ENCODE peak calls at places on chromosome 16, in eight cellular contexts. H is fibroblast of the aortic adventitia, L is A549, P is heart left ventricle, Z is fibroblast of pulmonary artery, O is psoas muscle, X is cardiac fibroblast, T is foreskin fibroblast. S is an unnamed sample.

GRCh38 chr16:2976673-2977072 is 3.6 kb downstream of the PKMYT1 start:
- DNase-seq in X (no peak), P (no peak), O (no peak), H (no peak), Z (no peak), T (no peak), L (no peak), S (no peak)

GRCh38 chr16:16052916-16053315 is 103.5 kb downstream of the ABCC1 start:
- DNase-seq in X (no peak), T (no peak), P (no peak), L (no peak), H (no peak), Z (no peak), O (no peak), S (peak)

GRCh38 chr16:54066451-54067056 is 220.0 kb downstream of the IRX3 start:
- DNase-seq in O (no peak), Z (peak), L (no peak), P (no peak), T (no peak), X (no peak), H (no peak), S (no peak)

GRCh38 chr16:66553223-66553622 is 847 bp downstream of the CKLF start:
- DNase-seq in L (no peak), H (no peak), T (no peak), X (peak), Z (no peak), O (no peak), P (no peak), S (peak)

GRCh38 chr16:46897471-46897870 is 13.3 kb downstream of the GPT2 start:
- DNase-seq in H (no peak), T (no peak), L (no peak), P (no peak), X (no peak), Z (no peak), O (peak), S (no peak)

GRCh38 chr16:75248536-75249380 is 2.7 kb downstream of the BCAR1 start:
- DNase-seq in L (no peak), H (no peak), P (no peak), T (no peak), O (peak), X (no peak), Z (no peak), S (no peak)

GRCh38 chr16:48960830-48961229 is 320.8 kb downstream of the CBLN1 start:
- DNase-seq in T (no peak), Z (no peak), X (no peak), L (no peak), P (no peak), H (no peak), O (no peak), S (no peak)

GRCh38 chr16:67547423-67548264 is 14.7 kb upstream of the CTCF start:
- DNase-seq in H (no peak), P (no peak), L (no peak), T (no peak), Z (no peak), O (no peak), X (no peak), S (no peak)

GRCh38 chr16:23552171-23552570 is 5.0 kb downstream of the EARS2 start:
- DNase-seq in Z (no peak), O (no peak), T (no peak), L (no peak), H (no peak), P (no peak), X (no peak), S (no peak)

GRCh38 chr16:25996052-25996451 is 304.3 kb downstream of the HS3ST4 start:
- DNase-seq in H (no peak), P (no peak), T (no peak), L (no peak), Z (no peak), O (no peak), X (no peak), S (no peak)

GRCh38 chr16:70156207-70156978 is 17.2 kb upstream of the CLEC18C start:
- DNase-seq in H (no peak), P (no peak), X (no peak), T (no peak), L (peak), Z (no peak), O (no peak), S (no peak)

GRCh38 chr16:50989047-50989446 is 162.0 kb downstream of the SALL1 start:
- DNase-seq in X (no peak), T (no peak), Z (no peak), H (no peak), O (no peak), L (no peak), P (no peak), S (no peak)

GRCh38 chr16:50879873-50880695 is 138.2 kb downstream of the CYLD start:
- DNase-seq in Z (no peak), T (no peak), H (no peak), O (no peak), P (no peak), X (no peak), L (no peak), S (no peak)

GRCh38 chr16:53922067-53922804 is 218.3 kb downstream of the FTO start:
- DNase-seq in T (no peak), H (no peak), X (peak), L (no peak), Z (no peak), P (no peak), O (no peak), S (peak)

GRCh38 chr16:60640038-60640437 is 1396.2 kb downstream of the CDH8 start:
- DNase-seq in O (no peak), L (no peak), X (no peak), T (no peak), Z (no peak), P (no peak), H (no peak), S (no peak)

GRCh38 chr16:83769397-83770008 is 38.3 kb upstream of the HSBP1 start:
- DNase-seq in T (no peak), L (no peak), H (no peak), P (no peak), Z (no peak), X (no peak), O (no peak), S (no peak)

GRCh38 chr16:86995456-86995855 is 321.7 kb downstream of the C16orf95 start:
- DNase-seq in H (no peak), X (no peak), O (no peak), L (no peak), P (no peak), T (no peak), Z (no peak), S (peak)

GRCh38 chr16:15897834-15898254 is 9.4 kb upstream of the CEP20 start:
- DNase-seq in H (peak), Z (no peak), T (peak), P (no peak), L (no peak), X (no peak), O (no peak), S (peak)

GRCh38 chr16:2273484-2273883 is 5.6 kb upstream of the RNPS1 start:
- DNase-seq in H (no peak), Z (no peak), P (no peak), T (no peak), O (no peak), X (no peak), L (no peak), S (no peak)

GRCh38 chr16:69435977-69436729 is 11.7 kb downstream of the CYB5B start:
- DNase-seq in H (no peak), Z (no peak), P (no peak), T (no peak), O (no peak), L (no peak), X (no peak), S (no peak)

GRCh38 chr16:58039829-58040495 is 14.4 kb downstream of the MMP15 start:
- DNase-seq in T (no peak), X (no peak), P (no peak), H (no peak), L (no peak), O (no peak), Z (no peak), S (no peak)

GRCh38 chr16:75062944-75063444 is 53.6 kb downstream of the LDHD start:
- DNase-seq in L (no peak), T (no peak), O (no peak), H (no peak), Z (no peak), P (no peak), X (no peak), S (no peak)

GRCh38 chr16:9943121-9943520 is 239.1 kb downstream of the GRIN2A start:
- DNase-seq in X (no peak), L (no peak), T (no peak), Z (no peak), H (no peak), P (no peak), O (no peak), S (no peak)

GRCh38 chr16:70573451-70574121 is 50.0 kb downstream of the SF3B3 start:
- DNase-seq in T (peak), P (peak), Z (peak), O (no peak), L (no peak), H (peak), X (peak), S (peak)

GRCh38 chr16:80231888-80232287 is 308.9 kb upstream of the DYNLRB2 start:
- DNase-seq in P (no peak), L (no peak), Z (peak), X (peak), O (no peak), T (peak), H (peak), S (peak)

GRCh38 chr16:4616047-4616811 is 1.5 kb upstream of the UBALD1 start:
- DNase-seq in O (peak), X (peak), T (peak), P (peak), Z (peak), L (peak), H (peak), S (peak)
- TF ChIP-seq CTCF in O (peak), X (peak), T (peak), P (peak), Z (peak), L (peak), H (peak), S (peak)

DNA sequence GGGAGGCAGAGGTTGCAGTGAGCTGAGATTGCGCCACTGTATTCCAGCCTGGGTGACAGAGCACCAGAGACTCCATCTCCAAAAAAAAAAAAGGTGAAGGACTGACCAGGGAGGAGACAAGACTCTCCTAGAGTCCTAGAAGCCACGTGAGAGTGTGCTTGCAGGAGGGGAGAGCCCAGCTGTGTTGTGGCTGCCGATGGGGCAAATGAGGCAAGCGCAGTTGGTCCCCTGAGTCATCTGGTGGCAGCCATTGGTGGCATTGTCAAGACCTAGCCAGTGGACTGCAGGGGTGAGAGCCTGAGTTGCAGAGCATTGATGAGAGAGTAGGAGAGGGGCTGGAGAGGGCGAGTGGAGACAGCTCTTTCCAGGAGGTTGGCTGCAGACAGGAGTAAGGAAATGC is 278.0 kb downstream of the SNX29 start:
- DNase-seq in T (no peak), X (no peak), O (no peak), Z (no peak), P (no peak), L (no peak), H (no peak), S (no peak)
- H3K4me3 ChIP-seq in T (no peak), X (no peak), O (no peak), Z (no peak), P (no peak), L (no peak), H (no peak), S (no peak)

GRCh38 chr16:593807-594206 is 3.9 kb downstream of the RAB40C start:
- DNase-seq in X (no peak), O (no peak), P (no peak), L (no peak), Z (no peak), T (no peak), H (no peak), S (no peak)

GRCh38 chr16:591892-592517 is 2.1 kb downstream of the RAB40C start:
- DNase-seq in O (no peak), Z (no peak), P (no peak), X (no peak), T (no peak), H (no peak), L (no peak), S (no peak)

GRCh38 chr16:590875-591200 is 972 bp downstream of the RAB40C start:
- DNase-seq in P (no peak), Z (no peak), H (no peak), T (no peak), L (no peak), X (no peak), O (no peak), S (no peak)

GRCh38 chr16:593406-593805 is 3.5 kb downstream of the RAB40C start:
- DNase-seq in L (no peak), Z (no peak), T (no peak), H (no peak), X (no peak), P (no peak), O (no peak), S (no peak)

DNA sequence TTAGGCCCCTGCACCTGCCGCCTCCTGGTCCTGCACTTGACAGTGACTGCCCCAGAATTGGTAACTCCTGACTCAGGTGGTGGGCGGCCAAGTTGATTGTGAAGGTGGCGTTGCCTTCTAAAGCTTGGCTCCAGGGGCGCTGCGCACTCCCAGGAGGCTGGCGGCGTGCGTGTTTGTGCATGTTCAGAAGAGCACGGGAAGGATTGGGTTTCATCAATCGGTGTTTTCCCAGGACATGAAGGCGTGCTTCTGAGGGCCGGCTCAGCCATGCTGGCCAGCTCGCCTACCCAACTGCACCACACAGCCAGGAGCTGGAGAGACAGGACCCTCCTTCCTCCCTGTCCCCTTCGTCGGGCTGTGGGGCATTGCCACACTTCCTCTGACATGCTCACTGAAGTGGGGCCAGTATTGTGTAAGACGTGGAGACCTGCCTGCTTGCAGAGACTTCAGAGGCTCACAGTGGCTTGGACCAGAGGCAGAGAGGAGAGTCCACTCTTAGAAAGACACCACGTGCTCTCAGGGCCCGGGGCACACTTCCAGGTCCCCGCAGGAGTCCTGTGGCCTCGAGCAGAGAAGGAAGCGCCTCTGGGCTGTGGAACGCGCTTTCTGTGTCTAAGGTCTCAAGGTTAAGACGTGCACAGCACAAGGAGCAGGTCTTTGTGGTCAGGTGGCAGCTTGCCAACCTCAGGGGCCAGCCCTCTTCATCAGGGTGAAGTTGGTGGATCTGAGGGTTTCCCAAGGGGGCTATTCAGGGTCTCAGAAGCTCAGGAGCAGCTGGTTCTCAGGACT is 2.8 kb downstream of the RAB40C start:
- DNase-seq in X (peak), Z (peak), H (peak), O (peak), P (peak), T (no peak), L (no peak), S (peak)
- TF ChIP-seq CTCF in X (no peak), Z (no peak), H (no peak), O (peak), P (no peak), T (no peak), L (no peak), S (no peak)

GRCh38 chr16:81473066-81473488 is 28.5 kb downstream of the CMIP start:
- DNase-seq in L (no peak), P (no peak), O (no peak), Z (no peak), X (peak), T (no peak), H (no peak), S (peak)
- H3K4me3 ChIP-seq in L (no peak), P (no peak), O (no peak), Z (no peak), X (no peak), T (no peak), H (no peak), S (no peak)

DNA sequence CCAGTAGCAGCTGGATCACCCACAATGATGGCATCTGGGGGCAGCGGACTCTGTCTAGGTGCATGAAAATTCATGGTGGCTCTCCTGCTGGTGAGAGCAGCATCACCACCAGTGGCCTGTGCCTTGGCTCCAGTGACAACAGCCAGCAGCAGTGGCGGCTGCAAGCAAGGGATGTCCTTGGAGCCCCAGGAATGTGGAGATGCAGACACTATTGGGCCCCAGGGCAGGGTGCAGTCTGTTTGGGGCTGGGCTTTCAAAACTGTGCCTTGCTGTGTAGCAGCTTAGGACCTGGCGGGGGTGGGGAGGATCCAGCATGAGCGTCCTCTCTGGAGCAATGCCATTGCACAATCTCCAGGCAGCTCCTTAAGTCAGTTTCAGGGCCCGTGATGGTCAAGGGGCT is 199.7 kb downstream of the CHD9NB start:
- DNase-seq in L (no peak), T (no peak), X (no peak), P (no peak), O (no peak), H (no peak), Z (no peak), S (no peak)
- TF ChIP-seq CTCF in L (no peak), T (no peak), X (no peak), P (no peak), O (no peak), H (no peak), Z (no peak), S (no peak)

DNA sequence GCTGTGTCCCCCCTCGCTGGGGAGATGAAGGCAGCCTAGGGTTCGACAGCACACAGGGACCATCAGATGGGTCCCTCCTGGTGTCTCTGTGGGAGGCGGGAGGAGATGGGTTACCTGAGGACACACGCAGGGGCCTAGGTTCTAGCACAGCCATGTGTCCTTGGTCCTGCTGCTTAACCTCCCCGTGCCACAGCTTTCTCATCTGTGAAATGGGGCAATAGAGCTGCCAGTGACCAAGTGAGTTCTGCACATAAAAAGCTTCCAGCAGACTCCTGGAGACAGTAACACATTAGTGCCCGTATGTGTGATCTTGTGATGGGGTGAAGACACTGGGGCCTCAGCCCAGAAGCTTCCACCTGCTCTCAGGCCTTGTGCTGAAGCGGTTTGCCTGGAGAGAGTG is 96.0 kb upstream of the GSE1 start:
- DNase-seq in T (no peak), L (no peak), P (no peak), O (no peak), X (no peak), Z (no peak), H (no peak), S (no peak)
- H3K4me3 ChIP-seq in T (no peak), L (no peak), P (no peak), O (no peak), X (no peak), Z (no peak), H (no peak), S (no peak)